ENCODE peak calls at places on chromosomes 5 and 9, in eight cellular contexts. L is HT1080, S is posterior cingulate gyrus, G is KBM-7, U is cerebellar cortex, V is ovary, T is endothelial cell, W is mammary epithelial cell. C is an unnamed sample.

GRCh38 chr9:21677387-21677786 is 125.0 kb upstream of the MTAP start:
- DNase-seq in L (no peak), V (no peak), T (no peak), G (no peak), W (no peak), U (no peak), S (no peak), C (no peak)

GRCh38 chr9:125889524-125890473 is 142.6 kb downstream of the PBX3 start:
- DNase-seq in U (peak; percentile 12), T (peak; percentile 39), V (peak; percentile 67), L (no peak), W (peak; percentile 52), G (peak; percentile 36), S (peak; percentile 40), C (no peak)

GRCh38 chr9:99373912-99374311 is 151.8 kb downstream of the SEC61B start:
- DNase-seq in U (peak; percentile 96), L (no peak), V (no peak), T (no peak), G (no peak), W (no peak), S (no peak), C (no peak)

GRCh38 chr9:35349287-35349990 is 140.5 kb upstream of the RUSC2 start:
- DNase-seq in S (no peak), U (no peak), V (no peak), G (no peak), L (no peak), W (no peak), T (no peak), C (no peak)

GRCh38 chr5:123207852-123208251 is 118.8 kb downstream of the PRDM6 start:
- DNase-seq in W (no peak), V (no peak), U (no peak), S (no peak), T (no peak), L (no peak), G (no peak), C (no peak)

GRCh38 chr5:135271533-135272310 is 127.3 kb downstream of the MACROH2A1 start:
- DNase-seq in S (no peak), T (no peak), L (no peak), U (no peak), W (peak; percentile 5), V (no peak), G (peak; percentile 34), C (no peak)

GRCh38 chr5:90866333-90866732 is 307.7 kb downstream of the ADGRV1 start:
- DNase-seq in S (no peak), V (no peak), G (peak; percentile 73), T (no peak), L (peak; percentile 48), W (no peak), U (peak; percentile 41), C (no peak)

GRCh38 chr9:121303456-121304451 is 35.8 kb downstream of the GSN start:
- DNase-seq in W (no peak), V (no peak), T (no peak), U (no peak), S (no peak), G (no peak), L (no peak), C (no peak)

GRCh38 chr5:136056771-136057335 is 28.1 kb downstream of the TGFBI start:
- DNase-seq in T (no peak), U (no peak), V (no peak), L (no peak), S (no peak), G (no peak), W (no peak), C (no peak)

GRCh38 chr5:150590979-150591411 is 49.5 kb upstream of the SYNPO start:
- DNase-seq in U (no peak), L (no peak), T (peak; percentile 28), V (peak; percentile 80), G (no peak), S (no peak), W (no peak), C (no peak)

GRCh38 chr5:77806213-77806843 is 30.2 kb upstream of the TBCA start:
- DNase-seq in G (no peak), W (no peak), U (no peak), T (no peak), S (no peak), L (peak; percentile 38), V (no peak), C (no peak)

GRCh38 chr9:37564114-37564513 is 12.1 kb downstream of the FBXO10 start:
- DNase-seq in S (no peak), W (no peak), T (no peak), L (no peak), V (no peak), U (no peak), G (no peak), C (no peak)

GRCh38 chr9:98276907-98277469 is 21.5 kb upstream of the TBC1D2 start:
- DNase-seq in T (no peak), L (no peak), S (no peak), U (no peak), W (no peak), G (no peak), V (no peak), C (no peak)

GRCh38 chr5:173670130-173670591 is 53.7 kb upstream of the BOD1 start:
- DNase-seq in G (no peak), T (no peak), V (no peak), W (no peak), L (no peak), S (no peak), U (peak; percentile 50), C (no peak)

GRCh38 chr5:159732220-159732619 is 184.1 kb upstream of the ADRA1B start:
- DNase-seq in G (no peak), V (no peak), U (no peak), L (peak; percentile 58), T (no peak), W (no peak), S (no peak), C (no peak)

GRCh38 chr5:60382761-60383160 is 317.2 kb downstream of the DEPDC1B start:
- DNase-seq in V (no peak), T (no peak), W (peak; percentile 29), S (no peak), G (peak; percentile 49), U (peak; percentile 45), L (peak; percentile 35), C (no peak)

GRCh38 chr5:158194561-158194961 is 335.6 kb upstream of the CLINT1 start:
- DNase-seq in V (no peak), T (no peak), G (no peak), L (no peak), W (no peak), U (no peak), S (no peak), C (no peak)

GRCh38 chr5:146283344-146283761 is 55.3 kb upstream of the POU4F3 start:
- DNase-seq in U (no peak), W (peak; percentile 82), G (no peak), S (no peak), V (no peak), L (peak; percentile 99), T (no peak), C (no peak)

GRCh38 chr5:50823568-50823967 is 157.1 kb downstream of the PARP8 start:
- DNase-seq in V (no peak), T (no peak), S (no peak), L (no peak), G (no peak), U (no peak), W (no peak), C (no peak)

GRCh38 chr9:32350682-32351081 is 33.8 kb upstream of the ACO1 start:
- DNase-seq in S (no peak), U (peak; percentile 10), W (peak; percentile 14), T (no peak), L (peak; percentile 21), G (peak; percentile 24), V (no peak), C (no peak)

GRCh38 chr5:151673421-151673820 is 13.3 kb downstream of the SPARC start:
- DNase-seq in L (no peak), W (no peak), S (no peak), G (no peak), T (no peak), V (no peak), U (no peak), C (no peak)

GRCh38 chr5:105956456-105957177 is 1714.1 kb downstream of the EFNA5 start:
- DNase-seq in W (no peak), G (no peak), S (no peak), L (peak; percentile 36), U (no peak), T (no peak), V (no peak), C (no peak)

GRCh38 chr9:112751059-112751795 is 667 bp downstream of the SNX30 start:
- DNase-seq in U (peak; percentile 68), T (peak; percentile 42), V (peak; percentile 58), S (peak; percentile 37), G (peak; percentile 83), W (peak; percentile 72), L (peak; percentile 89), C (peak; percentile 32)

GRCh38 chr9:98518556-98518955 is 190.2 kb downstream of the GABBR2 start:
- DNase-seq in L (no peak), W (no peak), T (no peak), V (no peak), G (no peak), U (no peak), S (no peak), C (no peak)

GRCh38 chr5:159883522-159883950 is 32.7 kb upstream of the ADRA1B start:
- DNase-seq in V (no peak), S (no peak), U (no peak), G (no peak), T (no peak), L (peak; percentile 57), W (peak; percentile 66), C (no peak)

GRCh38 chr5:23084815-23085214 is 231.7 kb upstream of the CDH12 start:
- DNase-seq in L (peak; percentile 76), T (no peak), S (no peak), W (no peak), U (no peak), G (peak; percentile 5), V (no peak), C (no peak)

GRCh38 chr5:147098233-147098790 is 136.5 kb upstream of the STK32A start:
- DNase-seq in S (no peak), U (peak; percentile 33), W (peak; percentile 22), L (peak; percentile 40), G (peak; percentile 25), V (no peak), T (peak; percentile 47), C (no peak)

GRCh38 chr5:38783011-38783551 is 62.7 kb upstream of the OSMR start:
- DNase-seq in W (peak; percentile 42), U (no peak), V (no peak), T (no peak), S (no peak), G (no peak), L (peak; percentile 83), C (no peak)

GRCh38 chr5:124289641-124290201 is 456.7 kb downstream of the ZNF608 start:
- DNase-seq in T (no peak), S (no peak), W (peak; percentile 29), G (no peak), V (no peak), L (no peak), U (peak; percentile 63), C (no peak)

GRCh38 chr5:14097998-14098471 is 45.1 kb upstream of the TRIO start:
- DNase-seq in L (no peak), V (no peak), S (no peak), U (no peak), T (no peak), W (peak; percentile 14), G (no peak), C (no peak)

GRCh38 chr9:69876981-69877380 is 56.4 kb downstream of the CFAP95 start:
- DNase-seq in L (no peak), V (no peak), S (no peak), W (no peak), T (no peak), G (no peak), U (no peak), C (no peak)

GRCh38 chr9:116687762-116688160 is 656 bp downstream of the TRIM32 start:
- DNase-seq in V (no peak), T (no peak), L (no peak), G (no peak), U (peak; percentile 54), W (peak; percentile 16), S (no peak), C (no peak)

GRCh38 chr5:37840036-37840909 is at the start of gene GDNF:
- DNase-seq in T (peak; percentile 49), U (peak; percentile 66), S (no peak), V (peak; percentile 63), G (no peak), W (peak; percentile 58), L (peak; percentile 56), C (no peak)

GRCh38 chr5:158840193-158840592 is 259.5 kb downstream of the EBF1 start:
- DNase-seq in U (no peak), T (no peak), S (no peak), W (no peak), G (no peak), L (no peak), V (no peak), C (no peak)